ENCODE peak calls at places on chromosome X, in six cellular contexts. L, M, K, U, Q and B are unnamed samples.

GRCh38 chrX:11629593-11630211 is 36.0 kb downstream of the ARHGAP6 start:
- DNase-seq in M (no peak), U (no peak), K (no peak), Q (no peak), L (no peak), B (no peak)

GRCh38 chrX:69503835-69504625 is at the start of gene NALF2:
- DNase-seq in K (peak), U (peak), L (peak), Q (peak), M (peak), B (peak)

GRCh38 chrX:47936224-47936939 is 67.4 kb downstream of the ZNF182 start:
- DNase-seq in L (no peak), Q (no peak), K (no peak), M (no peak), U (peak), B (no peak)

GRCh38 chrX:21972721-21973120 is 32.2 kb downstream of the SMS start:
- DNase-seq in L (no peak), K (no peak), M (no peak), U (no peak), Q (no peak), B (no peak)

GRCh38 chrX:10011261-10011931 is 44.2 kb downstream of the CLDN34 start:
- DNase-seq in L (no peak), M (no peak), Q (no peak), U (no peak), K (no peak), B (peak)

GRCh38 chrX:45767021-45767491 is 566.4 kb upstream of the DIPK2B start:
- DNase-seq in U (no peak), Q (peak), M (no peak), K (no peak), L (no peak), B (no peak)

GRCh38 chrX:152821145-152821765 is 9.3 kb downstream of the CETN2 start:
- DNase-seq in U (peak), L (peak), K (no peak), Q (peak), M (no peak), B (no peak)

GRCh38 chrX:14939644-14940043 is 66.4 kb downstream of the MOSPD2 start:
- DNase-seq in U (no peak), M (no peak), K (no peak), L (no peak), Q (no peak), B (no peak)

GRCh38 chrX:21958888-21959287 is 18.4 kb downstream of the SMS start:
- DNase-seq in L (no peak), M (no peak), Q (no peak), K (no peak), U (no peak), B (no peak)

GRCh38 chrX:154396948-154397887 is 959 bp upstream of the RPL10 start:
- DNase-seq in K (no peak), Q (peak), M (peak), L (peak), U (peak), B (peak)

GRCh38 chrX:132612990-132613564 is 124.2 kb upstream of the MBNL3 start:
- DNase-seq in K (no peak), U (peak), M (peak), L (peak), Q (peak), B (peak)

GRCh38 chrX:129769467-129770154 is 10.1 kb upstream of the SASH3 start:
- DNase-seq in U (no peak), L (no peak), K (no peak), Q (no peak), M (no peak), B (no peak)

GRCh38 chrX:80876877-80877276 is 67.2 kb upstream of the BRWD3 start:
- DNase-seq in L (no peak), Q (peak), K (no peak), M (no peak), U (no peak), B (no peak)